ENCODE peak calls at places on chromosomes 7 and 10, in nine cellular contexts. H is psoas muscle; X is ascending aorta; Q is PC-9; A is right lobe of liver; V is Karpas-422; G is esophagus squamous epithelium; K is CD4-positive, CD25-positive, alpha-beta regulatory T cell; R is H7. O is an unnamed sample.

GRCh38 chr7:40598915-40599314 is 464.1 kb downstream of the SUGCT start:
- DNase-seq in H (no peak), X (no peak), Q (no peak), A (no peak), V (no peak), G (no peak), K (peak; percentile 28), R (no peak), O (no peak)

GRCh38 chr7:131326576-131326975 is 1.1 kb upstream of the MKLN1 start:
- DNase-seq in H (no peak), X (no peak), Q (no peak), A (no peak), V (peak; percentile 37), G (no peak), K (no peak), R (no peak), O (no peak)

GRCh38 chr7:40297741-40298311 is 163.0 kb downstream of the SUGCT start:
- DNase-seq in H (no peak), X (no peak), Q (no peak), A (no peak), V (no peak), G (no peak), K (no peak), R (no peak), O (no peak)

GRCh38 chr7:8500286-8500685 is 66.9 kb downstream of the NXPH1 start:
- DNase-seq in H (no peak), X (no peak), Q (no peak), A (no peak), V (no peak), G (no peak), K (no peak), R (no peak), O (no peak)

GRCh38 chr7:33678675-33679335 is 226.5 kb upstream of the BMPER start:
- DNase-seq in H (no peak), X (no peak), Q (no peak), A (no peak), V (no peak), G (no peak), K (no peak), R (no peak), O (no peak)

GRCh38 chr10:58857251-58857650 is 319.2 kb upstream of the PHYHIPL start:
- DNase-seq in H (no peak), X (no peak), Q (no peak), A (no peak), V (no peak), G (no peak), K (no peak), R (no peak), O (no peak)

GRCh38 chr10:8360814-8361509 is 306.5 kb downstream of the GATA3 start:
- DNase-seq in H (no peak), X (no peak), Q (no peak), A (no peak), V (no peak), G (no peak), K (no peak), R (no peak), O (no peak)

GRCh38 chr7:130483036-130483435 is 8.8 kb upstream of the MEST start:
- DNase-seq in H (no peak), X (no peak), Q (no peak), A (no peak), V (no peak), G (no peak), K (no peak), R (no peak), O (no peak)

GRCh38 chr10:109926141-109926745 is 2.9 kb upstream of the XPNPEP1 start:
- DNase-seq in H (no peak), X (no peak), Q (no peak), A (no peak), V (no peak), G (no peak), K (no peak), R (no peak), O (no peak)

GRCh38 chr10:109924947-109925620 is 1.8 kb upstream of the XPNPEP1 start:
- DNase-seq in H (no peak), X (no peak), Q (no peak), A (no peak), V (no peak), G (no peak), K (no peak), R (peak; percentile 21), O (no peak)

GRCh38 chr10:109922976-109923921 is at the start of gene XPNPEP1:
- DNase-seq in H (peak; percentile 94), X (peak; percentile 65), Q (peak; percentile 52), A (peak; percentile 93), V (peak; percentile 96), G (peak; percentile 30), K (peak; percentile 85), R (peak; percentile 97), O (peak; percentile 98)

GRCh38 chr10:109922353-109922975 is 847 bp downstream of the XPNPEP1 start:
- DNase-seq in H (no peak), X (no peak), Q (no peak), A (no peak), V (no peak), G (no peak), K (no peak), R (no peak), O (no peak)

GRCh38 chr10:109924100-109924499 is 789 bp upstream of the XPNPEP1 start:
- DNase-seq in H (no peak), X (no peak), Q (no peak), A (no peak), V (no peak), G (no peak), K (no peak), R (no peak), O (no peak)
- H3K4me3 ChIP-seq in H (peak overlapping the region; percentile 95), X (peak overlapping the region; percentile 97), Q (peak overlapping the region; percentile 69), A (no peak overlapping the region), V (peak overlapping the region; percentile 72), G (peak overlapping the region; percentile 75), K (peak overlapping the region; percentile 65), R (no peak overlapping the region), O (no peak overlapping the region)

DNA sequence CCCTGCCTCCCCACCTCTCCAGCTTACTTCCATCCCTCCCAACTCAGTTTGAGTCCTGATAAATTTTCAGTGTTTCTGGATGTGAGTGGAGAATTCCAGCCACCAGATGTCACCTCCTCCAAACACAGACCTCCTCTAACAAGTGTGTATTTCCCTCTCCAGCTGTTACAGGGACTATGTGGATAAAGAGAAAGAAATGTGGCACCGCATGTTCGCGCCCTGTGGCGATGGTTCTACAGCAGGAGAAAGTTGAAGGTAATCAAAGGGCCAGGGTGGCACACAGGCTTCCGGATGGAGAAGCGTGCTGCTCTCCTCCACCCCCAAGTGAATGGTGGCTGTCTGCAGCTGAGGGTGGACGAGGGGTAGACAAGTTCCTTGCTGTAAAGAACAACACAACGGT is 14.7 kb downstream of the FKBP6 start:
- DNase-seq in H (no peak), X (no peak), Q (no peak), A (no peak), V (no peak), G (no peak), K (no peak), R (peak; percentile 81), O (no peak)
- H3K4me3 ChIP-seq in H (peak overlapping the region; percentile 38), X (peak overlapping the region; percentile 43), Q (no peak overlapping the region), A (no peak overlapping the region), V (no peak overlapping the region), G (no peak overlapping the region), K (no peak overlapping the region), R (no peak overlapping the region), O (no peak overlapping the region)

GRCh38 chr7:27239780-27240731 is 2.5 kb upstream of the EVX1 start:
- DNase-seq in H (no peak), X (no peak), Q (no peak), A (no peak), V (no peak), G (no peak), K (no peak), R (no peak), O (no peak)

GRCh38 chr7:27237735-27238334 is 4.8 kb upstream of the EVX1 start:
- DNase-seq in H (no peak), X (no peak), Q (no peak), A (no peak), V (no peak), G (no peak), K (no peak), R (no peak), O (no peak)

GRCh38 chr7:27236053-27236410 is 6.6 kb upstream of the EVX1 start:
- DNase-seq in H (no peak), X (no peak), Q (no peak), A (no peak), V (no peak), G (no peak), K (no peak), R (no peak), O (no peak)

GRCh38 chr7:27238979-27239779 is 3.4 kb upstream of the EVX1 start:
- DNase-seq in H (no peak), X (no peak), Q (no peak), A (no peak), V (no peak), G (no peak), K (no peak), R (peak; percentile 88), O (no peak)

DNA sequence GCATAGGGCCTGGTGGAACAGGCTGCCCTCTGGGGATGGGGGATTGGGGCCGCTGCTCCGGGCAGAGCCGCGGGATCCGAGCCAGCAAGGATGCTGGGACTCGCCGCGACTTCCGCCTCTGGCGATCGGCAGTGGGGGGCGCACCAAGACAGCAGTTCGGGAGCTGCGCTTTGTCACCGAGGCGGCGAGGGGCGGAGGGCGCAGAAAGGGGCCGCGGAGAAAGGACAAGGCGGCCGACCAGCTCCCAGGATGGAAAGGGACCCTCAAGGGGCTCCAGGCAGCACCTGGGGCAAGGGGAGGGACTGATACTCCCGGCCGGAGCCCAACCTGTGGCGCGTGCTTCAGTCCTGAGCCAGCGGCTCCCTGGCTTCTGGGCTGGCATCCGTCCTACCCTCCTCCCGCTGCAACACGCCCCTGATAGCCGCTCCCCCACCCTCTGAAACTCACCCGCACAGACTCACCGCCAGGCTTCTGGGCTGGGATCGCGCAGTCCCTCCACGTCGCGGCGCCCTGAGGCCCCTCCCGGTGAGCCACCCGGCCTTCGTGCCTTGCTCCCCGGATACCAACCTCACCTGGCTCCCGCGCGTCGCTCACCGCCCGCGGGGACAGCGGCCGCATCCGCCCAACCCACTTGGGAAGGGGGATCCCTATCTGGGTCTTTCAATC is 7.1 kb upstream of the EVX1 start:
- DNase-seq in H (peak; percentile 79), X (no peak), Q (peak; percentile 44), A (peak; percentile 61), V (no peak), G (no peak), K (no peak), R (peak; percentile 92), O (peak; percentile 81)
- H3K4me3 ChIP-seq in H (peak overlapping the region; percentile 62), X (peak overlapping the region; percentile 40), Q (peak overlapping the region; percentile 64), A (peak overlapping the region; percentile 34), V (no peak overlapping the region), G (peak overlapping the region; percentile 24), K (no peak overlapping the region), R (peak overlapping the region; percentile 52), O (peak overlapping the region; percentile 28)

GRCh38 chr10:131906269-131906639 is 5.4 kb downstream of the PPP2R2D start:
- DNase-seq in H (no peak), X (no peak), Q (no peak), A (no peak), V (peak; percentile 34), G (no peak), K (no peak), R (no peak), O (no peak)

GRCh38 chr10:131908151-131908550 is 7.3 kb downstream of the PPP2R2D start:
- DNase-seq in H (no peak), X (no peak), Q (no peak), A (no peak), V (peak; percentile 37), G (no peak), K (no peak), R (no peak), O (no peak)

GRCh38 chr10:131905279-131905595 is 4.4 kb downstream of the PPP2R2D start:
- DNase-seq in H (no peak), X (no peak), Q (no peak), A (no peak), V (no peak), G (no peak), K (no peak), R (no peak), O (no peak)

GRCh38 chr10:131907679-131908078 is 6.9 kb downstream of the PPP2R2D start:
- DNase-seq in H (no peak), X (no peak), Q (no peak), A (no peak), V (peak; percentile 31), G (no peak), K (peak; percentile 43), R (no peak), O (no peak)

DNA sequence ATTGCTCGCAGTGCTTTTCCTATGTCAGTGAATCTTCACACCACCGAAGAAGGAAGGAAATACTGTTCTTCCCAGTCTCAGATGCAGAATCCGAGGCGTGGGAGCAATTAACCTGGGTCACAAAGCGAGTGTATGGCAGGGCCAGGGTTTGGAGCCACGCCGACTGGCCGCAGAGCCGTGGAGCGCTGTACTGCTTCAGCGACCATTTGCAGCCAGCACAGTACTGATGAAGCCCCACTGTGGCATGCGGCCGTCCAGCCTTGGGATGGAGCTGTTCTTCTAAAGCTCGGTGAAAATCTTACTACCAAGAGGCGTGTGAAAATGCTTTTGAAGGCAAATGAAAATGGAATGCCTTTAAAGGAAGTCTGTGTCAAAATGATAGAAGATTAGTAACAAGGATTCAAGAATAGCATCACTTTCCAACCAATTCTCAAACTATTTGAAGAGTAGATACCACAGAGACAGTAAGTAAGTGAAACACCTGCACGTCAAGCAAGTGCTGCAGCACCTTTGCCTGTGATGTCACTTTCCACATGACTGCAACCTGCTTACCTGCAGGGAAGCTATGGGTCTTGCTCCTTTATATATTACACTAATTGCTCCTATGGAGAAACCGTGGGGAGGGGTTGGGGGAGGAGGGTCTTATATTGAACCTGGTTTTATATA is 4.9 kb downstream of the PPP2R2D start:
- DNase-seq in H (no peak), X (no peak), Q (no peak), A (no peak), V (peak; percentile 37), G (no peak), K (no peak), R (no peak), O (no peak)
- H3K4me3 ChIP-seq in H (no peak overlapping the region), X (no peak overlapping the region), Q (no peak overlapping the region), A (no peak overlapping the region), V (no peak overlapping the region), G (no peak overlapping the region), K (peak overlapping the region; percentile 62), R (no peak overlapping the region), O (no peak overlapping the region)

O was measured in left lung.